ENCODE peak calls at places on chromosomes 2 and 18, in eight cellular contexts. One of them, this sample, is unnamed.

GRCh38 chr18:69982417-69982816 is 34.7 kb upstream of the CD226 start:
- DNase-seq in AG10803: no peak
- DNase-seq in heart left ventricle: no peak
- DNase-seq in esophagus squamous epithelium: no peak
- DNase-seq in psoas muscle: no peak
- DNase-seq in HL-60: no peak
- DNase-seq in endothelial cell of umbilical vein: no peak
- DNase-seq in heart right ventricle: no peak
- DNase-seq in this sample: no peak

GRCh38 chr2:239309398-239310245 is 91.2 kb downstream of the HDAC4 start:
- DNase-seq in AG10803: no peak
- DNase-seq in heart left ventricle: no peak
- DNase-seq in esophagus squamous epithelium: no peak
- DNase-seq in psoas muscle: peak; percentile 65
- DNase-seq in HL-60: no peak
- DNase-seq in endothelial cell of umbilical vein: no peak
- DNase-seq in heart right ventricle: no peak
- DNase-seq in this sample: no peak

GRCh38 chr2:147910990-147911473 is 66.2 kb downstream of the ACVR2A start:
- DNase-seq in AG10803: peak; percentile 76
- DNase-seq in heart left ventricle: no peak
- DNase-seq in esophagus squamous epithelium: no peak
- DNase-seq in psoas muscle: no peak
- DNase-seq in HL-60: no peak
- DNase-seq in endothelial cell of umbilical vein: peak; percentile 91
- DNase-seq in heart right ventricle: no peak
- DNase-seq in this sample: peak; percentile 52

GRCh38 chr2:118257696-118258095 is 169.4 kb downstream of the INSIG2 start:
- DNase-seq in AG10803: no peak
- DNase-seq in heart left ventricle: no peak
- DNase-seq in esophagus squamous epithelium: no peak
- DNase-seq in psoas muscle: no peak
- DNase-seq in HL-60: no peak
- DNase-seq in endothelial cell of umbilical vein: no peak
- DNase-seq in heart right ventricle: no peak
- DNase-seq in this sample: no peak

GRCh38 chr2:194735837-194736542 is 921.0 kb upstream of the SLC39A10 start:
- DNase-seq in AG10803: no peak
- DNase-seq in heart left ventricle: no peak
- DNase-seq in esophagus squamous epithelium: no peak
- DNase-seq in psoas muscle: no peak
- DNase-seq in HL-60: no peak
- DNase-seq in endothelial cell of umbilical vein: no peak
- DNase-seq in heart right ventricle: no peak
- DNase-seq in this sample: no peak

GRCh38 chr2:230916218-230916617 is 8.8 kb downstream of the GPR55 start:
- DNase-seq in AG10803: no peak
- DNase-seq in heart left ventricle: no peak
- DNase-seq in esophagus squamous epithelium: no peak
- DNase-seq in psoas muscle: no peak
- DNase-seq in HL-60: no peak
- DNase-seq in endothelial cell of umbilical vein: no peak
- DNase-seq in heart right ventricle: no peak
- DNase-seq in this sample: no peak

GRCh38 chr2:62895632-62896009 is 155.0 kb upstream of the OTX1 start:
- DNase-seq in AG10803: peak; percentile 10
- DNase-seq in heart left ventricle: no peak
- DNase-seq in esophagus squamous epithelium: no peak
- DNase-seq in psoas muscle: no peak
- DNase-seq in HL-60: no peak
- DNase-seq in endothelial cell of umbilical vein: no peak
- DNase-seq in heart right ventricle: no peak
- DNase-seq in this sample: peak; percentile 7

GRCh38 chr2:41595235-41595634 is 452.6 kb upstream of the PKDCC start:
- DNase-seq in AG10803: no peak
- DNase-seq in heart left ventricle: no peak
- DNase-seq in esophagus squamous epithelium: no peak
- DNase-seq in psoas muscle: no peak
- DNase-seq in HL-60: no peak
- DNase-seq in endothelial cell of umbilical vein: no peak
- DNase-seq in heart right ventricle: no peak
- DNase-seq in this sample: no peak

GRCh38 chr18:72866901-72867701 is 686 bp downstream of the NETO1 start:
- DNase-seq in AG10803: no peak
- DNase-seq in heart left ventricle: no peak
- DNase-seq in esophagus squamous epithelium: no peak
- DNase-seq in psoas muscle: no peak
- DNase-seq in HL-60: no peak
- DNase-seq in endothelial cell of umbilical vein: no peak
- DNase-seq in heart right ventricle: no peak
- DNase-seq in this sample: no peak

GRCh38 chr18:3154214-3154613 is 65.6 kb downstream of the MYOM1 start:
- DNase-seq in AG10803: no peak
- DNase-seq in heart left ventricle: no peak
- DNase-seq in esophagus squamous epithelium: no peak
- DNase-seq in psoas muscle: no peak
- DNase-seq in HL-60: no peak
- DNase-seq in endothelial cell of umbilical vein: no peak
- DNase-seq in heart right ventricle: no peak
- DNase-seq in this sample: no peak

GRCh38 chr2:241070811-241071676 is 31.0 kb downstream of the MTERF4 start:
- DNase-seq in AG10803: no peak
- DNase-seq in heart left ventricle: no peak
- DNase-seq in esophagus squamous epithelium: no peak
- DNase-seq in psoas muscle: no peak
- DNase-seq in HL-60: no peak
- DNase-seq in endothelial cell of umbilical vein: no peak
- DNase-seq in heart right ventricle: no peak
- DNase-seq in this sample: no peak

GRCh38 chr2:17355608-17356329 is 162.5 kb downstream of the RAD51AP2 start:
- DNase-seq in AG10803: no peak
- DNase-seq in heart left ventricle: no peak
- DNase-seq in esophagus squamous epithelium: no peak
- DNase-seq in psoas muscle: no peak
- DNase-seq in HL-60: no peak
- DNase-seq in endothelial cell of umbilical vein: no peak
- DNase-seq in heart right ventricle: no peak
- DNase-seq in this sample: no peak

GRCh38 chr18:55152801-55153200 is 193.5 kb upstream of the CCDC68 start:
- DNase-seq in AG10803: no peak
- DNase-seq in heart left ventricle: no peak
- DNase-seq in esophagus squamous epithelium: no peak
- DNase-seq in psoas muscle: no peak
- DNase-seq in HL-60: no peak
- DNase-seq in endothelial cell of umbilical vein: peak; percentile 7
- DNase-seq in heart right ventricle: no peak
- DNase-seq in this sample: no peak

GRCh38 chr2:45675130-45675812 is 23.8 kb downstream of the PRKCE start:
- DNase-seq in AG10803: peak; percentile 54
- DNase-seq in heart left ventricle: no peak
- DNase-seq in esophagus squamous epithelium: no peak
- DNase-seq in psoas muscle: no peak
- DNase-seq in HL-60: no peak
- DNase-seq in endothelial cell of umbilical vein: no peak
- DNase-seq in heart right ventricle: peak; percentile 32
- DNase-seq in this sample: no peak

DNA sequence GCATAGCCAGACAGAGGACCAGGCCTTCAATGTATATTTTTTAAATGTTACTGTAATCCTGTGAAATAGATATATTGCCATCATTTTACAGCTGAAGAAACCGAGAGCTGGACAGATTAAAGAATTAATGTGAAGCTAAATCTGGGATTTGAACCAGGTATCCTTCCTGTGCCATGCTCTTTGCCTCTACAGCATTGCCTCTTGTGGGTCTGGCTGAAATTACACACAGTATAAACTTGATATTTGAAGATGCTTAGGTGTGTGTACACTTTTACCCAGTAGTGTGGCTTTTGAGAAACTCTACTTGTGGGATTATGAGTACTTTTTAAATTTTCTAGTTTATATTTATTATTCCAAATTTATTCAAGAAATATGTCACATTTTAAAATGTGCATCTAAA is 264.5 kb downstream of the CNTNAP5 start:
- DNase-seq in AG10803: no peak
- DNase-seq in heart left ventricle: no peak
- DNase-seq in esophagus squamous epithelium: no peak
- DNase-seq in psoas muscle: no peak
- DNase-seq in HL-60: no peak
- DNase-seq in endothelial cell of umbilical vein: no peak
- DNase-seq in heart right ventricle: no peak
- DNase-seq in this sample: no peak
- TF ChIP-seq CTCF in AG10803: no peak
- TF ChIP-seq CTCF in heart left ventricle: no peak
- TF ChIP-seq CTCF in esophagus squamous epithelium: no peak
- TF ChIP-seq CTCF in psoas muscle: no peak
- TF ChIP-seq CTCF in HL-60: no peak
- TF ChIP-seq CTCF in endothelial cell of umbilical vein: no peak
- TF ChIP-seq CTCF in heart right ventricle: no peak
- TF ChIP-seq CTCF in this sample: no peak

GRCh38 chr18:76412010-76412817 is 82.8 kb downstream of the ZNF516 start:
- DNase-seq in AG10803: peak; percentile 58
- DNase-seq in heart left ventricle: no peak
- DNase-seq in esophagus squamous epithelium: no peak
- DNase-seq in psoas muscle: no peak
- DNase-seq in HL-60: no peak
- DNase-seq in endothelial cell of umbilical vein: no peak
- DNase-seq in heart right ventricle: no peak
- DNase-seq in this sample: no peak

GRCh38 chr18:76412818-76413565 is 82.0 kb downstream of the ZNF516 start:
- DNase-seq in AG10803: peak; percentile 73
- DNase-seq in heart left ventricle: no peak
- DNase-seq in esophagus squamous epithelium: no peak
- DNase-seq in psoas muscle: no peak
- DNase-seq in HL-60: no peak
- DNase-seq in endothelial cell of umbilical vein: no peak
- DNase-seq in heart right ventricle: no peak
- DNase-seq in this sample: no peak

GRCh38 chr18:76408480-76409067 is 86.5 kb downstream of the ZNF516 start:
- DNase-seq in AG10803: no peak
- DNase-seq in heart left ventricle: no peak
- DNase-seq in esophagus squamous epithelium: no peak
- DNase-seq in psoas muscle: no peak
- DNase-seq in HL-60: no peak
- DNase-seq in endothelial cell of umbilical vein: no peak
- DNase-seq in heart right ventricle: no peak
- DNase-seq in this sample: no peak

GRCh38 chr18:76410033-76410432 is 85.0 kb downstream of the ZNF516 start:
- DNase-seq in AG10803: no peak
- DNase-seq in heart left ventricle: no peak
- DNase-seq in esophagus squamous epithelium: no peak
- DNase-seq in psoas muscle: no peak
- DNase-seq in HL-60: no peak
- DNase-seq in endothelial cell of umbilical vein: no peak
- DNase-seq in heart right ventricle: no peak
- DNase-seq in this sample: no peak

GRCh38 chr18:76410660-76411417 is 84.2 kb downstream of the ZNF516 start:
- DNase-seq in AG10803: no peak
- DNase-seq in heart left ventricle: no peak
- DNase-seq in esophagus squamous epithelium: no peak
- DNase-seq in psoas muscle: no peak
- DNase-seq in HL-60: peak; percentile 49
- DNase-seq in endothelial cell of umbilical vein: no peak
- DNase-seq in heart right ventricle: no peak
- DNase-seq in this sample: no peak
- TF ChIP-seq CTCF in AG10803: no peak
- TF ChIP-seq CTCF in heart left ventricle: no peak
- TF ChIP-seq CTCF in esophagus squamous epithelium: no peak
- TF ChIP-seq CTCF in psoas muscle: no peak
- TF ChIP-seq CTCF in HL-60: no peak
- TF ChIP-seq CTCF in endothelial cell of umbilical vein: no peak
- TF ChIP-seq CTCF in heart right ventricle: no peak
- TF ChIP-seq CTCF in this sample: no peak

DNA sequence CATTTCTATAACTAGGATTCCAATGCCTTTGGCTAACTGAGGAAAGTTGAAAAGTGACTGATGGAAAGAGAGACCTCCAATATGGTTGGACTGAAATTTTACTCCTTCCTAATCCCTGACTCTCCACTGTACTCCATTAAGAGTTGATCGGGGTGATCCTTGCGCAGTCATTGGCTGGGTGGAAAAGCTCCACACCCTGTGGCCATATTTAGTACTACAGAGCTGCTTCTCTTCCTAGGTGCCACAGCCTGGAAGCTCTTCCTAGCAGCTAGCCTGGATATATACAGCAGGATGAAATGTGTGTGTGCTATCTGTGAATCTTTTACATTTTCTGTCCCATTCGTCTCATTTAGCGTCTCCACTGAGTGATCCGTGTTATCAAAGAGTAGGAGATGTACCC is 71.2 kb downstream of the MEP1B start:
- DNase-seq in AG10803: no peak
- DNase-seq in heart left ventricle: no peak
- DNase-seq in esophagus squamous epithelium: no peak
- DNase-seq in psoas muscle: no peak
- DNase-seq in HL-60: no peak
- DNase-seq in endothelial cell of umbilical vein: no peak
- DNase-seq in heart right ventricle: no peak
- DNase-seq in this sample: no peak
- TF ChIP-seq CTCF in AG10803: no peak
- TF ChIP-seq CTCF in heart left ventricle: no peak
- TF ChIP-seq CTCF in esophagus squamous epithelium: no peak
- TF ChIP-seq CTCF in psoas muscle: no peak
- TF ChIP-seq CTCF in HL-60: no peak
- TF ChIP-seq CTCF in endothelial cell of umbilical vein: no peak
- TF ChIP-seq CTCF in heart right ventricle: no peak
- TF ChIP-seq CTCF in this sample: no peak

GRCh38 chr2:152693033-152693432 is 24.2 kb downstream of the PRPF40A start:
- DNase-seq in AG10803: no peak
- DNase-seq in heart left ventricle: no peak
- DNase-seq in esophagus squamous epithelium: no peak
- DNase-seq in psoas muscle: no peak
- DNase-seq in HL-60: no peak
- DNase-seq in endothelial cell of umbilical vein: no peak
- DNase-seq in heart right ventricle: no peak
- DNase-seq in this sample: no peak

GRCh38 chr2:152696476-152696875 is 20.8 kb downstream of the PRPF40A start:
- DNase-seq in AG10803: peak; percentile 67
- DNase-seq in heart left ventricle: no peak
- DNase-seq in esophagus squamous epithelium: no peak
- DNase-seq in psoas muscle: no peak
- DNase-seq in HL-60: no peak
- DNase-seq in endothelial cell of umbilical vein: no peak
- DNase-seq in heart right ventricle: no peak
- DNase-seq in this sample: no peak

GRCh38 chr2:152695763-152696162 is 21.5 kb downstream of the PRPF40A start:
- DNase-seq in AG10803: no peak
- DNase-seq in heart left ventricle: no peak
- DNase-seq in esophagus squamous epithelium: no peak
- DNase-seq in psoas muscle: no peak
- DNase-seq in HL-60: no peak
- DNase-seq in endothelial cell of umbilical vein: no peak
- DNase-seq in heart right ventricle: no peak
- DNase-seq in this sample: no peak

DNA sequence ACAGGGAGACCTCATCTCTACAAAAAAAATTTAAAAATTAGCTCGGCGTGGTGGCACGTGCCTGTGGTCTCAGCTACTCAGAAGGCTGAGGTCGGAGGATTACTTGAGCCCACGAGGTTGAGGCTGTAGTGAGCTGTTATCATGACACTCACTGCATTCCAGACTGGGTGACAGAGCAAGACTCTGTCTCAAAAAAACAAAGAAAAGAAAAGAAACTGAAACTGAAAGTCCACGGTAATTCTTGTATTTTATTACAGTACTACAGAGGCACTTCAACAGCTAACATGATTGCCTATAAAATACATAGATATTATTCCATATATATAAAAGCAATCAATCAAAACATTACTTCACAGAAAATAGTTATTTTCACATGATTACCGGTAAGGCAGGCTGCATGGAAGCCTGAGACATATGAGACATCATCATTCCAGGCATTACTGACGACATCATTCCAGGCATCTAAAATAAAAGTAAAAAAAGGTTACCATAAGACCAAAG is 23.1 kb downstream of the PRPF40A start:
- DNase-seq in AG10803: peak; percentile 64
- DNase-seq in heart left ventricle: no peak
- DNase-seq in esophagus squamous epithelium: no peak
- DNase-seq in psoas muscle: no peak
- DNase-seq in HL-60: no peak
- DNase-seq in endothelial cell of umbilical vein: peak; percentile 20
- DNase-seq in heart right ventricle: no peak
- DNase-seq in this sample: no peak
- TF ChIP-seq CTCF in AG10803: no peak
- TF ChIP-seq CTCF in heart left ventricle: no peak
- TF ChIP-seq CTCF in esophagus squamous epithelium: no peak
- TF ChIP-seq CTCF in psoas muscle: no peak
- TF ChIP-seq CTCF in HL-60: no peak
- TF ChIP-seq CTCF in endothelial cell of umbilical vein: no peak
- TF ChIP-seq CTCF in heart right ventricle: no peak
- TF ChIP-seq CTCF in this sample: no peak